ENCODE peak calls at places on chromosomes 13 and 19, in eight cellular contexts. H, V, E, T, R, M, C and D are unnamed samples. For H3K27me3, the result is how much of the 10 kb centered on the place peaks cover.

GRCh38 chr19:33389574-33390119 is 16.1 kb downstream of the CEBPG start:
- DNase-seq in H (no peak), V (no peak), E (no peak), T (no peak), R (no peak), M (no peak), C (no peak), D (peak)

GRCh38 chr19:45577111-45577905 is 7.3 kb downstream of the OPA3 start:
- DNase-seq in H (peak), V (no peak), E (no peak), T (peak), R (peak), M (peak), C (no peak), D (peak)

GRCh38 chr19:38210458-38210987 is 13.5 kb downstream of the DPF1 start:
- DNase-seq in H (peak), V (no peak), E (no peak), T (peak), R (no peak), M (no peak), C (peak), D (no peak)

GRCh38 chr13:75307370-75307984 is 174.5 kb downstream of the TBC1D4 start:
- DNase-seq in H (peak), V (no peak), E (no peak), T (peak), R (no peak), M (no peak), C (no peak), D (no peak)

GRCh38 chr13:67383358-67383757 is 153.2 kb upstream of the PCDH9 start:
- DNase-seq in H (peak), V (no peak), E (no peak), T (peak), R (no peak), M (no peak), C (no peak), D (no peak)

GRCh38 chr13:32036131-32036695 is 4.6 kb downstream of the FRY start:
- DNase-seq in H (no peak), V (no peak), E (no peak), T (no peak), R (no peak), M (no peak), C (no peak), D (no peak)

GRCh38 chr19:36686365-36687213 is 823 bp upstream of the ZNF567 start:
- DNase-seq in H (no peak), V (no peak), E (peak), T (peak), R (no peak), M (peak), C (no peak), D (peak)

GRCh38 chr13:85386424-85386823 is 412.8 kb downstream of the SLITRK6 start:
- DNase-seq in H (peak), V (no peak), E (peak), T (no peak), R (no peak), M (no peak), C (no peak), D (no peak)

GRCh38 chr19:35712910-35713845 is 4.6 kb upstream of the KMT2B start:
- DNase-seq in H (no peak), V (no peak), E (peak), T (no peak), R (no peak), M (no peak), C (no peak), D (peak)

GRCh38 chr19:45505151-45505995 is 1.9 kb upstream of the VASP start:
- DNase-seq in H (peak), V (no peak), E (no peak), T (peak), R (peak), M (no peak), C (no peak), D (no peak)

GRCh38 chr13:44507639-44508038 is 68.5 kb downstream of the TSC22D1 start:
- DNase-seq in H (no peak), V (no peak), E (no peak), T (no peak), R (no peak), M (no peak), C (no peak), D (no peak)

GRCh38 chr13:59047546-59047945 is 1116.2 kb downstream of the DIAPH3 start:
- DNase-seq in H (peak), V (no peak), E (no peak), T (no peak), R (peak), M (no peak), C (no peak), D (no peak)

GRCh38 chr13:50864492-50864891 is 21.0 kb upstream of the DLEU7 start:
- DNase-seq in H (no peak), V (no peak), E (no peak), T (no peak), R (no peak), M (no peak), C (no peak), D (no peak)
- H3K27me3 ChIP-seq in H (under half), V (under half), E (under half), T (under half), R (under half), M (under half), C (under half), D (under half)

DNA sequence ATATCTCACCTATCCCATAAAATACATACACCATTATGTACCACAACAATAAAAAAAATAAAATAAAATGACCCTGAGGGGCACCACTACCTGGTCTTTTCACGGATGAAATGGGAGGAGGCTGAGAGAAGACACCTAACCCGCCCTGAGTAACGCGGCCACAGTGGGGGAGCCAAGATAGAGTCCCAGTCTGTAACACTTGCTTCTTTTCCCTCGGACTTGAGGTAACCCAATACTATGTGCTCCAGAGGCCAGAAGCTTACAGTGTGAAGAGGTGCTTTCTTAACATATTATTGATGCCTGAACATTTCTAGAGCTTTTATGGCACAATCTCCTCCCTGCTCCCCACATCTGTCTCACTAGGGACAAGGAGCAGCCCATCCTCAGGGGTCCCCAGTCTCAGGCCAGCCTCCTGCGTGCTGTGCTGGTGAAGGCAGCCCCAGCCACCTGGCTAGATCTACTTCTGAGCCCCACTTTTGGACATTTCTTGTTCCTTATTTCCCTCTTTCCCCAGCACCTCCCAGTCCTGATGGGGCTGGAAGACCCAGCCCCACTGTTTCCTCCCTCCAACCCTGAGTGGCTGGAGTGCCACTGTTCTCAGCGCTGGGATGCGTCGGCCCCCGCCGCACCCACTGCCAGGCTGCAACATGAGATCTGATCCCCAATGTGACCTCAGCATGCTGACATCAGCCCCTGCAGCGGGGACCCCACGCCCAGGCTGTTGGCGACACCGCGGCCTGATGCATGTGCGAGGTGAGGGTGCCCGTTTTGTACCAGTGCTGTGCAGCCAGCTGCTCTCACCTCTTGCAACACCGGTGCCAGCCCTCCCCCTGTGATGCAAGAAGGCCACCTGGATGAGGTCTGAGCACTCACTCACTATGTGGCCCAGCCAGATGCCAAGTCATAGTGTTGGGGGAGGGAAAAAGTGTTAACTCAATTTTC is 143.3 kb downstream of the DCLK1 start:
- DNase-seq in H (no peak), V (no peak), E (no peak), T (no peak), R (peak), M (no peak), C (peak), D (no peak)
- H2AFZ ChIP-seq in H (no peak), V (no peak), E (no peak), T (peak), R (no peak), M (no peak), C (no peak), D (no peak)

DNA sequence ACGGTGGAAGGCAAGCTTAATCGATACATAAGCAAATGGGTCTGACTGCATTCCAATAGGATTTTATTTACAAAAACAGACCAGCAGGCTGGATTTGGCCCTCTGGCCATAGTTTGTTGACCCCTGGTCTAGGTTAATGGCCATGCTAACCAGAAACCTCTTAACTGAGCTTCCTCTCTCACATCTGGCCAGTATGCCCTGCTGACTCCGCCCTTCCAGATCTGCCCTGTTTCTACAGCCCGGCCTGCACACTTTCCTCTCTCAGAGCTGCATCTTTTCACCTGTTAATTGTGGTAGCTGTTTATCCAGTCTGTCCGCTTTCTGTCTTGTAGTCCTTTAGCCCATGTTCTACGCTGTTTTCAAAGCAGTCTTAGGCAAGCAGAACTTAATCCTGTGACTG is 25.6 kb downstream of the EDNRB start:
- DNase-seq in H (no peak), V (no peak), E (no peak), T (no peak), R (peak), M (no peak), C (peak), D (no peak)
- H3K27me3 ChIP-seq in H (under half), V (under half), E (under half), T (under half), R (under half), M (under half), C (under half), D (under half)

GRCh38 chr13:48591889-48592725 is 59.2 kb upstream of the RCBTB2 start:
- DNase-seq in H (no peak), V (no peak), E (no peak), T (no peak), R (no peak), M (no peak), C (no peak), D (no peak)
- H2AFZ ChIP-seq in H (no peak), V (no peak), E (peak), T (no peak), R (no peak), M (no peak), C (no peak), D (no peak)

GRCh38 chr19:5805465-5806132 is 732 bp downstream of the NRTN start:
- DNase-seq in H (peak), V (peak), E (peak), T (peak), R (peak), M (peak), C (peak), D (peak)

GRCh38 chr19:5804516-5805464 is at the start of gene NRTN:
- DNase-seq in H (no peak), V (no peak), E (peak), T (no peak), R (no peak), M (peak), C (peak), D (no peak)

GRCh38 chr19:5801796-5802616 is 2.9 kb upstream of the NRTN start:
- DNase-seq in H (peak), V (no peak), E (no peak), T (peak), R (no peak), M (no peak), C (peak), D (no peak)

GRCh38 chr19:5803441-5803751 is 1.5 kb upstream of the NRTN start:
- DNase-seq in H (no peak), V (no peak), E (no peak), T (no peak), R (no peak), M (no peak), C (no peak), D (no peak)

GRCh38 chr19:5803752-5804515 is 933 bp upstream of the NRTN start:
- DNase-seq in H (peak), V (peak), E (peak), T (peak), R (peak), M (peak), C (peak), D (peak)
- H3K27me3 ChIP-seq in H (under half), V (under half), E (under half), T (under half), R (under half), M (under half), C (under half), D (under half)